ENCODE peak calls at places on chromosomes 3 and 15, in nine cellular contexts. R is A673, Y is tibial artery, X is heart right ventricle, P is left lung, W is adrenal gland, D is IMR-90, C is right lobe of liver, S is SK-N-SH. U is an unnamed sample.

GRCh38 chr3:142628806-142629205 is 32.6 kb downstream of the PLS1 start:
- DNase-seq in R (no peak), Y (no peak), X (no peak), P (no peak), W (peak; percentile 9), D (no peak), C (no peak), S (no peak), U (no peak)

GRCh38 chr3:140529096-140529495 is 148.8 kb upstream of the TRIM42 start:
- DNase-seq in R (peak; percentile 21), Y (no peak), X (no peak), P (no peak), W (no peak), D (peak; percentile 3), C (no peak), S (no peak), U (no peak)

GRCh38 chr3:150371741-150372254 is 36.3 kb upstream of the TSC22D2 start:
- DNase-seq in R (peak; percentile 97), Y (no peak), X (no peak), P (no peak), W (peak; percentile 81), D (peak; percentile 99), C (peak; percentile 59), S (no peak), U (no peak)

GRCh38 chr3:151268267-151269235 is 9.8 kb downstream of the P2RY14 start:
- DNase-seq in R (no peak), Y (no peak), X (no peak), P (no peak), W (no peak), D (peak; percentile 28), C (no peak), S (no peak), U (no peak)

GRCh38 chr15:43168192-43169107 is 16.8 kb upstream of the CCNDBP1 start:
- DNase-seq in R (no peak), Y (no peak), X (no peak), P (no peak), W (peak; percentile 23), D (peak; percentile 81), C (no peak), S (no peak), U (no peak)

GRCh38 chr3:101377796-101378195 is 57.4 kb upstream of the IMPG2 start:
- DNase-seq in R (no peak), Y (no peak), X (no peak), P (no peak), W (no peak), D (peak; percentile 6), C (no peak), S (no peak), U (no peak)

GRCh38 chr3:32200991-32201758 is 37.3 kb upstream of the CMTM8 start:
- DNase-seq in R (no peak), Y (no peak), X (peak; percentile 33), P (no peak), W (no peak), D (no peak), C (no peak), S (no peak), U (no peak)

GRCh38 chr15:82313446-82313845 is 35.8 kb downstream of the GOLGA6L10 start:
- DNase-seq in R (no peak), Y (peak; percentile 34), X (no peak), P (no peak), W (no peak), D (no peak), C (peak; percentile 12), S (no peak), U (peak; percentile 25)

GRCh38 chr15:90954712-90955671 is at the start of gene RCCD1:
- DNase-seq in R (peak; percentile 97), Y (peak; percentile 98), X (peak; percentile 93), P (peak; percentile 98), W (peak; percentile 98), D (peak; percentile 93), C (peak; percentile 97), S (peak; percentile 98), U (peak; percentile 98)

GRCh38 chr3:194687638-194688206 is 2.0 kb downstream of the FAM43A start:
- DNase-seq in R (peak; percentile 87), Y (peak; percentile 75), X (peak; percentile 75), P (peak; percentile 95), W (peak; percentile 35), D (peak; percentile 51), C (peak; percentile 75), S (peak; percentile 72), U (peak; percentile 85)

GRCh38 chr3:72722930-72723726 is 125.1 kb downstream of the SHQ1 start:
- DNase-seq in R (peak; percentile 35), Y (no peak), X (no peak), P (no peak), W (no peak), D (peak; percentile 73), C (no peak), S (no peak), U (no peak)

GRCh38 chr3:65483475-65483874 is 555.2 kb downstream of the MAGI1 start:
- DNase-seq in R (no peak), Y (peak; percentile 74), X (peak; percentile 44), P (no peak), W (peak; percentile 30), D (no peak), C (peak; percentile 53), S (no peak), U (no peak)

GRCh38 chr3:107752202-107752990 is 229.6 kb downstream of the BBX start:
- DNase-seq in R (peak; percentile 34), Y (no peak), X (no peak), P (no peak), W (peak; percentile 7), D (peak; percentile 41), C (no peak), S (no peak), U (no peak)

GRCh38 chr3:158936530-158937113 is 134.8 kb downstream of the MFSD1 start:
- DNase-seq in R (no peak), Y (no peak), X (no peak), P (no peak), W (no peak), D (no peak), C (no peak), S (no peak), U (no peak)

GRCh38 chr3:113626513-113627371 is 69.7 kb downstream of the USF3 start:
- DNase-seq in R (peak; percentile 78), Y (no peak), X (peak; percentile 42), P (no peak), W (peak; percentile 69), D (peak; percentile 58), C (peak; percentile 75), S (peak; percentile 73), U (no peak)

GRCh38 chr15:57069423-57069822 is 151.0 kb downstream of the TCF12 start:
- DNase-seq in R (no peak), Y (no peak), X (no peak), P (no peak), W (no peak), D (no peak), C (no peak), S (no peak), U (no peak)

GRCh38 chr3:184316792-184317191 is 2.4 kb downstream of the EIF4G1 start:
- DNase-seq in R (no peak), Y (no peak), X (no peak), P (no peak), W (no peak), D (no peak), C (no peak), S (no peak), U (no peak)

DNA sequence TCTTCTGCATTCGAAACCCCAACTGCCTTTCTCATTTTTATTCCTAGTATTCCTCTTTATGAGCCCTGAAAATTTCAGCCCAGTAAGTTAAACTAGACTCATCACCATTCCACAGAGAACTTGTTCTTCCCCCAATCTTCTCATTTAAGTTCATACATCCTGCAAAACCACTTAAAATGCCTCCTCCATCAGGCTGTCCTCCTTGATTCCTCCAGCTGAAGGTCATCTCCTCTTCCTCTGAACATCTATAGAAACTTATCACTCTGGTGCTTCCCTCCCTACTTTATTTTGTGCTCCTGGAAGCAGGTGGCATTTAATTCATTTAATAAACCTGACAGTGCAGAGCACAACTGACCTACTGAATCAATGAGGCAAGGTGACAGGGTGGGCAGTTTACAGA is 38.3 kb downstream of the VGLL4 start:
- DNase-seq in R (no peak), Y (no peak), X (no peak), P (no peak), W (no peak), D (no peak), C (no peak), S (no peak), U (no peak)
- H3K4me1 ChIP-seq in R (peaks cover 56% of the 10 kb centered on the region), Y (peaks cover 40% of the 10 kb centered on the region), X (peaks cover 92% of the 10 kb centered on the region), P (peaks cover 10% of the 10 kb centered on the region), W (peaks cover 58% of the 10 kb centered on the region), D (peaks cover 43% of the 10 kb centered on the region), C (peaks cover 12% of the 10 kb centered on the region), S (peaks cover 50% of the 10 kb centered on the region), U (peaks cover 66% of the 10 kb centered on the region)

DNA sequence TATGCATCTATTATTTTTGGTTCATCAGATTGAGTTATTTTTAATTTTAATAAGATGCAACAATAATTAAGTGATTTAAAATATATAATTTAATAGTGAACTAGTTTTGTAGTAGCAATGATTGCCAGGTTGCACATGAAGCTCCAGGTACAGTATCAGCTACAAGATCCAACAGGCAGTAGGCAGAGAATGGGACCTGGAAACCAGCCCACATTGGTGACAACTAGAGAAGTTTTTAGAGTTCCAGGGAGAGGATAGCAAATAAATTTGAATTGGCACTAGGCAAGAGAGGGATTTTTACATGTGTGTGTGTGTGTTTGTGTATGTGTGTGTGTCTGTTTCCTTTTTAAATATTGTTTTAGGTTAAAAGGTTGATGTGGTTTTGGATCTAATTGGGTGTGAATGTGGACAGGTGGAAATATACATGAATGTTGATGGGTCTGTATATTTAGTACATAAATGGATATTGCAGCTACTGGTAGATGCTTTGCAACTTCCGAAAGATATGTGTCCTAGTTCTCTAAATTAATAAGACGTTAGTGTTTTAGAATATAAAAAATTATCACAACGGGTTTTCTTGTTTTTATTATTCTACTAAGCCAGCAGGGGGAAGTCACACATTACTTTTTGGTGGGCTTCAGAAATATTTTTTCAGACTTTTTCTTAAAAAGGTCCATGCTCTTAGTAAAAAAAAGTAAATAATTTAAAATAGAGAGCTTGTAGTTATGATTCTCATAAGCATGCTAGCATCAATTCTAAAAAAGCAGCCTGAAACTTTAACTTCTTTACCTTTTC is 110.1 kb upstream of the GBE1 start:
- DNase-seq in R (peak; percentile 5), Y (no peak), X (no peak), P (no peak), W (no peak), D (no peak), C (peak; percentile 49), S (peak; percentile 5), U (no peak)
- TF ChIP-seq CTCF in R (peak; percentile 30), Y (no peak), X (peak; percentile 30), P (no peak), W (peak; percentile 30), D (peak; percentile 5), C (peak; percentile 43), S (peak; percentile 49), U (no peak)

GRCh38 chr3:12557472-12558105 is 702 bp downstream of the MKRN2 start:
- DNase-seq in R (peak; percentile 15), Y (no peak), X (no peak), P (no peak), W (no peak), D (peak; percentile 59), C (no peak), S (no peak), U (no peak)
- H3K4me1 ChIP-seq in R (peaks cover 10% of the 10 kb centered on the region), Y (peaks cover 23% of the 10 kb centered on the region), X (peaks cover 57% of the 10 kb centered on the region), P (peaks cover 13% of the 10 kb centered on the region), W (peaks cover 47% of the 10 kb centered on the region), D (peaks cover 5% of the 10 kb centered on the region), C (peaks cover 39% of the 10 kb centered on the region), S (peaks cover 8% of the 10 kb centered on the region), U (peaks cover 57% of the 10 kb centered on the region)

DNA sequence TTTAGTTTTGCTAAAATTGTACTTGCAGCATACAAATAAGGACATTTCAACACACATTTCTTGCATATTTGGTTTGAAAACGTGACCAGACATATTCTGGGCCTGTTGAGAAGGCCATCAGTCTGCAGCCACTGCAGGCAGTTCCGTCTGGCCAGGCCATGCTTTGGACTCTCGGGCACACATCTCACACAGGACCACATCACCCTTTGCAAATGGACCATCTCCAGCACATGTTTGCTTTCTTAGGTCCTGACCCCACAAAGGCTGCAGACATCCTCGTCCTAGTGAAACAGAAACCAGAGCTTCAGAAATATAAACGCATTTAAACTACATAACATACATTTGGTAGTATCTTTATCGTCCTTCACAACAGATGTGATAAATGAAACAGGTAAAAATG is 24.1 kb downstream of the GABRA5 start:
- DNase-seq in R (no peak), Y (no peak), X (no peak), P (no peak), W (no peak), D (no peak), C (no peak), S (no peak), U (no peak)
- TF ChIP-seq CTCF in R (no peak), Y (no peak), X (no peak), P (no peak), W (no peak), D (no peak), C (no peak), S (no peak), U (no peak)

U was measured in suprapubic skin.